ENCODE peak calls at places on chromosomes 13 and 19, in four cellular contexts. I is WTC11; Z is stimulated activated CD4-positive, alpha-beta T cell treated with anti-CD3 and anti-CD28 coated beads, TNF-alpha, amount 100 ng/mL, for 1 hour; W is psoas muscle. D is an unnamed sample.

GRCh38 chr19:4066176-4066606 is 508 bp downstream of the ZBTB7A start:
- DNase-seq in I (no peak), Z (no peak), W (peak), D (no peak)

GRCh38 chr19:41563847-41564514 is 12.0 kb upstream of the CEACAM21 start:
- DNase-seq in Z (no peak), I (peak), W (no peak), D (no peak)

GRCh38 chr19:35098413-35099049 is 17.1 kb upstream of the FXYD3 start:
- DNase-seq in I (no peak), Z (no peak), W (no peak), D (no peak)

GRCh38 chr13:113545455-113545930 is 39.1 kb upstream of the TFDP1 start:
- DNase-seq in Z (no peak), I (no peak), W (no peak), D (no peak)

GRCh38 chr19:10001899-10002298 is 8.4 kb downstream of the COL5A3 start:
- DNase-seq in I (peak), W (peak), Z (no peak), D (peak)

GRCh38 chr19:5547881-5548280 is 19.9 kb downstream of the TINCR start:
- DNase-seq in Z (no peak), I (peak), W (no peak), D (no peak)

GRCh38 chr13:60351326-60351725 is 45.7 kb upstream of the TDRD3 start:
- DNase-seq in W (no peak), Z (no peak), I (no peak), D (no peak)

GRCh38 chr19:54141356-54141755 is 3.8 kb downstream of the CNOT3 start:
- DNase-seq in W (no peak), I (no peak), Z (no peak), D (no peak)

GRCh38 chr19:14059093-14059480 is 2.8 kb downstream of the PALM3 start:
- DNase-seq in Z (no peak), I (peak), W (no peak), D (no peak)

GRCh38 chr13:82739881-82740280 is 1142.4 kb downstream of the SLITRK1 start:
- DNase-seq in W (no peak), I (no peak), Z (no peak), D (no peak)

GRCh38 chr13:65911546-65912193 is 1318.5 kb downstream of the PCDH9 start:
- DNase-seq in W (no peak), I (no peak), Z (no peak), D (no peak)

GRCh38 chr19:15173746-15174404 is 26.9 kb downstream of the NOTCH3 start:
- DNase-seq in W (no peak), Z (no peak), I (no peak), D (no peak)

GRCh38 chr19:57103573-57104277 is 16.1 kb upstream of the USP29 start:
- DNase-seq in Z (peak), W (peak), I (peak), D (peak)

GRCh38 chr19:1066748-1067340 is at the start of gene ARHGAP45:
- DNase-seq in I (peak), W (peak), Z (peak), D (peak)

GRCh38 chr13:45219938-45220375 is 19.1 kb upstream of the KCTD4 start:
- DNase-seq in Z (no peak), I (no peak), W (no peak), D (no peak)

GRCh38 chr19:43699506-43700367 is 16.1 kb upstream of the IRGC start:
- DNase-seq in W (peak), Z (no peak), I (peak), D (peak)

GRCh38 chr13:78241278-78241919 is 322.8 kb upstream of the EDNRB start:
- DNase-seq in Z (no peak), W (no peak), I (peak), D (peak)

GRCh38 chr13:98345103-98345899 is 168.2 kb upstream of the RNF113B start:
- DNase-seq in I (no peak), Z (no peak), W (no peak), D (no peak)

GRCh38 chr19:55149078-55150003 is at the start of gene TNNT1:
- DNase-seq in Z (no peak), I (peak), W (peak), D (no peak)

GRCh38 chr13:98509271-98510155 is 67.4 kb downstream of the STK24 start:
- DNase-seq in Z (no peak), I (no peak), W (no peak), D (peak)

D was measured in left cardiac atrium.